ENCODE peak calls at places on chromosome 15, in seven cellular contexts. N is effector memory CD8-positive, alpha-beta T cell; Q is GM04504; J is ascending aorta; P is transverse colon; S is NCI-H1092 treated with DMSO at 0.1 percent for 48 hours; L is CD4-positive, alpha-beta T cell. D is an unnamed sample.

GRCh38 chr15:26722621-26723160 is 50.2 kb downstream of the GABRB3 start:
- DNase-seq in N (no peak), Q (no peak), J (no peak), P (no peak), S (no peak), L (no peak), D (no peak)

GRCh38 chr15:81338422-81339007 is 14.6 kb upstream of the STARD5 start:
- DNase-seq in N (no peak), Q (peak; percentile 94), J (peak; percentile 83), P (no peak), S (no peak), L (no peak), D (no peak)

GRCh38 chr15:43219929-43220886 is 610 bp downstream of the EPB42 start:
- DNase-seq in N (no peak), Q (no peak), J (no peak), P (no peak), S (no peak), L (no peak), D (no peak)

GRCh38 chr15:69018951-69019350 is 4.5 kb downstream of the NOX5 start:
- DNase-seq in N (no peak), Q (no peak), J (no peak), P (no peak), S (no peak), L (no peak), D (no peak)

GRCh38 chr15:32717290-32718081 is at the start of gene GREM1:
- DNase-seq in N (no peak), Q (peak; percentile 51), J (no peak), P (peak; percentile 17), S (no peak), L (no peak), D (no peak)

GRCh38 chr15:62362608-62363007 is 197.5 kb upstream of the C2CD4B start:
- DNase-seq in N (no peak), Q (peak; percentile 81), J (peak; percentile 61), P (no peak), S (no peak), L (no peak), D (no peak)

GRCh38 chr15:41730543-41730942 is 43.7 kb upstream of the MAPKBP1 start:
- DNase-seq in N (no peak), Q (no peak), J (no peak), P (no peak), S (no peak), L (no peak), D (no peak)

GRCh38 chr15:96330064-96330449 is 443 bp upstream of the NR2F2 start:
- DNase-seq in N (no peak), Q (no peak), J (peak; percentile 86), P (peak; percentile 66), S (peak; percentile 39), L (no peak), D (no peak)

GRCh38 chr15:77548608-77549551 is 83.8 kb downstream of the LINGO1 start:
- DNase-seq in N (no peak), Q (no peak), J (no peak), P (no peak), S (no peak), L (no peak), D (no peak)

GRCh38 chr15:59556405-59556804 is 55.2 kb upstream of the GCNT3 start:
- DNase-seq in N (no peak), Q (no peak), J (no peak), P (no peak), S (no peak), L (no peak), D (no peak)

GRCh38 chr15:54082836-54083492 is 104.7 kb downstream of the UNC13C start:
- DNase-seq in N (no peak), Q (no peak), J (no peak), P (no peak), S (no peak), L (no peak), D (no peak)

GRCh38 chr15:72229076-72229946 is 1.7 kb downstream of the PKM start:
- DNase-seq in N (peak; percentile 14), Q (no peak), J (no peak), P (no peak), S (no peak), L (no peak), D (peak; percentile 42)

GRCh38 chr15:83659011-83659811 is 5.3 kb downstream of the ADAMTSL3 start:
- DNase-seq in N (no peak), Q (no peak), J (no peak), P (no peak), S (no peak), L (no peak), D (no peak)

GRCh38 chr15:42273099-42273899 is at the start of the genes GANC and TMEM87A:
- DNase-seq in N (peak; percentile 93), Q (peak; percentile 98), J (peak; percentile 99), P (peak; percentile 98), S (peak; percentile 95), L (peak; percentile 92), D (peak; percentile 99)

D was measured in NK-92 treated with Interleukin-12 subunit alpha and Interleukin-12 subunit beta, amount 100 ng/mL, for 24 hours.